ENCODE peak calls at places on chromosome 3, in eight cellular contexts. V, L, Z, C, D, E, B and S are unnamed samples.

GRCh38 chr3:147521646-147522045 is 112.5 kb downstream of the ZIC1 start:
- DNase-seq in L (peak), V (peak), D (peak), B (no peak), Z (no peak), E (no peak), C (no peak), S (no peak)

GRCh38 chr3:32239638-32240550 is 1.4 kb downstream of the CMTM8 start:
- DNase-seq in Z (peak), D (no peak), L (peak), C (no peak), V (no peak), E (no peak), B (no peak), S (no peak)

GRCh38 chr3:23263796-23264195 is 60.7 kb downstream of the UBE2E2 start:
- DNase-seq in B (no peak), E (no peak), L (peak), V (peak), Z (no peak), C (no peak), D (no peak), S (peak)

GRCh38 chr3:14403636-14404395 is 1.4 kb downstream of the SLC6A6 start:
- DNase-seq in D (no peak), L (peak), B (peak), C (peak), E (no peak), Z (peak), V (no peak), S (no peak)

GRCh38 chr3:184737641-184738518 is 26.0 kb upstream of the MAGEF1 start:
- DNase-seq in D (no peak), L (peak), E (no peak), B (peak), C (no peak), V (peak), Z (no peak), S (peak)

GRCh38 chr3:15630646-15631350 is 29.3 kb downstream of the BTD start:
- DNase-seq in B (no peak), Z (no peak), L (peak), V (peak), D (no peak), C (no peak), E (no peak), S (no peak)

GRCh38 chr3:32154180-32154579 is 47.8 kb downstream of the GPD1L start:
- DNase-seq in B (no peak), L (no peak), C (no peak), Z (no peak), V (no peak), E (no peak), D (no peak), S (no peak)

GRCh38 chr3:99686955-99687612 is 48.7 kb downstream of the COL8A1 start:
- DNase-seq in E (no peak), L (peak), B (peak), Z (peak), V (peak), D (no peak), C (peak), S (no peak)

GRCh38 chr3:170598091-170598502 is 12.2 kb upstream of the SLC7A14 start:
- DNase-seq in E (no peak), C (no peak), D (no peak), V (no peak), L (no peak), Z (no peak), B (no peak), S (no peak)

GRCh38 chr3:126748701-126749546 is 44.9 kb downstream of the CHCHD6 start:
- DNase-seq in C (no peak), Z (no peak), D (no peak), B (no peak), V (no peak), E (no peak), L (no peak), S (no peak)

GRCh38 chr3:186320862-186321568 is 41.0 kb downstream of the DGKG start:
- DNase-seq in Z (no peak), C (no peak), D (no peak), V (peak), E (no peak), B (no peak), L (peak), S (peak)

GRCh38 chr3:52196977-52197376 is 983 bp upstream of the ALAS1 start:
- DNase-seq in Z (no peak), E (no peak), V (no peak), L (no peak), C (peak), B (no peak), D (no peak), S (no peak)

GRCh38 chr3:52197499-52197841 is 490 bp upstream of the ALAS1 start:
- DNase-seq in E (no peak), V (no peak), B (no peak), D (no peak), L (no peak), Z (no peak), C (no peak), S (no peak)

GRCh38 chr3:52195823-52196331 is 2.1 kb upstream of the ALAS1 start:
- DNase-seq in L (peak), V (peak), B (no peak), Z (peak), D (peak), E (no peak), C (peak), S (no peak)

GRCh38 chr3:52198643-52199608 is 966 bp downstream of the ALAS1 start:
- DNase-seq in V (no peak), L (no peak), Z (no peak), C (no peak), D (no peak), E (no peak), B (no peak), S (no peak)

DNA sequence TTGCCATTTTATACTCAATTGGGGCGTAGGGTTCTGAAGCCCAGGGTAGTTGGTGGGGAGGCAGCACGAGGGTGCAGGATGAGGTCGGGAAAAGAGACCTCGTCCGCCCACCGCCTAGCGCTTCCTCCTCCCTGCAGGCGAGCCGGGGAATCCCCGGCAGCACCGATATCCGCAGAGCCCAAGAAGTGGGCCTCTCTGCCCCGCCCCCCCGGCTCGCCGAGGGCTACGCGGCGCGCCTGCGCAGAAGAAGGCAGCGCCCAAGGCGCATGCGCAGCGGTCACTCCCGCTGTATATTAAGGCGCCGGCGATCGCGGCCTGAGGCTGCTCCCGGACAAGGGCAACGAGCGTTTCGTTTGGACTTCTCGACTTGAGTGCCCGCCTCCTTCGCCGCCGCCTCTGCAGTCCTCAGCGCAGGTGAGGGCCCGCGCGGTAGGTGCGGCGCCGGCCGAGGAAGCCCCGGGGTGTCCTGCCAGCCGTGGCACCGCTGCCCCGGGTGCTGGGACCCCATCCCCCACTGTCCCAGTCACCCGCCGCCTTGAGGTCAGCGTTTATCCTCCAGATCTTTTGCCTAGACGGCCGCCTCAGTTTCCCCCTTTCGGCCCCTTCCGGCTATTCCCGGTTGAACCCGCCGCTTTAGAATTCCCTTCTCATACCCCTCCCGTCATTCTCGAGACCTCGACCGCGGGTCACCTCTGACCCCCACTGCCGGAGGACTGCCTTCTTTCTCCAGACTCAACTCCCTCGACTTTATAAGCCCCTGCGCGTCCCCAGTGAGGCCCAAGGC is at the start of gene ALAS1:
- DNase-seq in Z (peak), B (peak), C (peak), L (peak), V (peak), E (peak), D (no peak), S (peak)
- TF ChIP-seq CTCF in Z (no peak), B (peak), C (peak), L (no peak), V (no peak), E (peak), D (no peak), S (no peak)

GRCh38 chr3:104941785-104942184 is 424.9 kb upstream of the ALCAM start:
- DNase-seq in C (no peak), E (no peak), V (no peak), Z (no peak), D (no peak), B (no peak), L (no peak), S (no peak)

GRCh38 chr3:104933981-104934380 is 432.7 kb upstream of the ALCAM start:
- DNase-seq in Z (no peak), V (no peak), D (no peak), B (no peak), L (peak), E (no peak), C (no peak), S (no peak)

GRCh38 chr3:104943931-104944330 is 422.8 kb upstream of the ALCAM start:
- DNase-seq in E (no peak), L (peak), B (no peak), Z (no peak), D (no peak), C (no peak), V (peak), S (no peak)

GRCh38 chr3:104939196-104939595 is 427.5 kb upstream of the ALCAM start:
- DNase-seq in E (no peak), D (no peak), V (peak), C (no peak), Z (no peak), L (peak), B (no peak), S (no peak)
- TF ChIP-seq CTCF in E (no peak), D (peak), V (peak), C (no peak), Z (no peak), L (no peak), B (no peak), S (no peak)

GRCh38 chr3:151086484-151087456 is 1.3 kb downstream of the MED12L start:
- DNase-seq in D (peak), L (peak), E (peak), V (peak), Z (peak), B (peak), C (peak), S (no peak)
- TF ChIP-seq CTCF in D (peak), L (peak), E (peak), V (peak), Z (peak), B (peak), C (peak), S (peak)

DNA sequence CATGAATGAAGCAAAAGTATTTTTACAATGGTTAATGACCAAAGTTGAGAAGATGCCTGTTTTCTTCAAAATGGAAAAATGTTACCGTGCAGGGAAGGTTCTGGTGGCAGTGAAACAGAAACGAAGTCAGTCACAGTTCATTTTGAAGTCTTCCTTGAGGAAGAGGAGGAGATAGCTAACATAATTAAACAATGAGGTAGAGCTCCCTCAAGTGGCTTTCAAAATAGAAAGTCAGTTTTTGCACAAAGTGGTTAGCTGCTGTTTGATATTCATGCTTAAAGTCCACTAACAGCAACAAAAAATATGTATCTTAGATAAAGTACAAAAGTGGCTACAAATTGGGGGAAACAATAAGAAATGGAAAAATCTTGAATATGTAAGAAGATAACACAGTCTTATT is 87.3 kb downstream of the TFG start:
- DNase-seq in Z (peak), C (no peak), D (no peak), L (peak), V (peak), B (no peak), E (no peak), S (no peak)
- TF ChIP-seq CTCF in Z (no peak), C (peak), D (peak), L (peak), V (peak), B (peak), E (no peak), S (peak)

GRCh38 chr3:128879125-128879969 is at the start of gene ACAD9:
- DNase-seq in L (peak), D (peak), C (peak), Z (peak), B (peak), V (peak), E (peak), S (peak)
- TF ChIP-seq CTCF in L (no peak), D (no peak), C (no peak), Z (no peak), B (no peak), V (no peak), E (peak), S (no peak)

GRCh38 chr3:123880998-123881561 is 3.1 kb downstream of the MYLK start:
- DNase-seq in D (no peak), L (peak), Z (peak), C (no peak), E (no peak), V (peak), B (no peak), S (no peak)
- TF ChIP-seq CTCF in D (peak), L (peak), Z (peak), C (peak), E (no peak), V (peak), B (peak), S (peak)

GRCh38 chr3:58425782-58426181 is 7.8 kb downstream of the PDHB start:
- DNase-seq in V (no peak), E (no peak), C (no peak), B (no peak), D (no peak), Z (no peak), L (no peak), S (no peak)

GRCh38 chr3:58421004-58421403 is 12.6 kb downstream of the PDHB start:
- DNase-seq in L (no peak), E (no peak), B (no peak), V (no peak), C (no peak), Z (no peak), D (no peak), S (no peak)

GRCh38 chr3:58424613-58425012 is 9.0 kb downstream of the PDHB start:
- DNase-seq in L (no peak), B (no peak), C (no peak), Z (no peak), D (no peak), E (no peak), V (no peak), S (no peak)

GRCh38 chr3:58419782-58420512 is 13.7 kb downstream of the PDHB start:
- DNase-seq in C (peak), Z (no peak), B (peak), L (peak), E (no peak), D (no peak), V (peak), S (no peak)

DNA sequence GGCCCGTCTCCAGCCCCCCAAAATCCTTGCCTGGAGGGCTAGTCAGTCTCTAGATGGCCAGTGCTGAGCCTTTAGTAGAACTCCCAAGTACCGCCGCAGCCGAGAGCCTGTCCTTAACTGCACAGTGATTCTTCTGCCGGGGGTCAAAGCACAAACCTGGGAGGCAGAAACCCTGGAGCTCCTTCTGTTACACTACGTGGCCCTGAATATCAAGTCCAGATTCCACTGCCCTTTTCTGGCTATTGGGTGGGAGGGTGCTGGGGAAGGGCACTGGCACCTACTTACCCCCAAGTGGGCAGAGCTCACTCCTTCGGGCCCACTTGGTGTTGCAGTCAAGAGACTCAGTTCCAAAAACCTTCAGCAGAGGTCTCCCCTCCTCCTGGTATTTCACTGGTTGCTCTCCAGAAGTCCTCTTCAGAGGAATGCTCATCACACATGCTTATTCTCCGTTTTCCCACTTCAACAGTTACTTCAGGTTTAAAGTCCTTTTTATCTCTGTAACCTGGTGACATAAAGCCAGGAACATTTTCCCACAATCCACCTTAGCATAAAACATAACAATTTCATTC is 10.8 kb downstream of the PDHB start:
- DNase-seq in E (no peak), C (no peak), L (peak), D (no peak), B (no peak), Z (peak), V (peak), S (no peak)
- TF ChIP-seq CTCF in E (peak), C (peak), L (no peak), D (peak), B (peak), Z (no peak), V (peak), S (no peak)

GRCh38 chr3:38645076-38645475 is 4.4 kb downstream of the SCN5A start:
- DNase-seq in D (no peak), L (no peak), B (peak), V (no peak), E (no peak), Z (no peak), C (no peak), S (no peak)
- TF ChIP-seq CTCF in D (no peak), L (no peak), B (no peak), V (no peak), E (no peak), Z (no peak), C (no peak), S (no peak)

GRCh38 chr3:12541625-12542024 is 3.7 kb downstream of the MKRN2OS start:
- DNase-seq in Z (no peak), C (no peak), D (no peak), L (no peak), B (no peak), V (no peak), E (no peak), S (no peak)
- TF ChIP-seq CTCF in Z (no peak), C (peak), D (peak), L (no peak), B (peak), V (no peak), E (no peak), S (no peak)